ENCODE peak calls at places on chromosomes 5 and 9, in eight cellular contexts. J, B, X, H, G, N, V and Y are unnamed samples.

GRCh38 chr5:78496373-78496772 is 136.0 kb downstream of the SCAMP1 start:
- DNase-seq in J (no peak), B (no peak), X (no peak), H (no peak), G (no peak), N (no peak), V (no peak), Y (no peak)

GRCh38 chr9:38439291-38439915 is 15.1 kb upstream of the IGFBPL1 start:
- DNase-seq in J (no peak), B (no peak), X (no peak), H (no peak), G (no peak), N (no peak), V (no peak), Y (no peak)

GRCh38 chr5:68447121-68447520 is 231.6 kb downstream of the PIK3R1 start:
- DNase-seq in J (no peak), B (no peak), X (no peak), H (no peak), G (no peak), N (no peak), V (no peak), Y (no peak)

GRCh38 chr9:134495881-134496412 is 145.7 kb upstream of the COL5A1 start:
- DNase-seq in J (no peak), B (no peak), X (no peak), H (peak; percentile 29), G (no peak), N (no peak), V (no peak), Y (no peak)

GRCh38 chr5:102792705-102793104 is 37.6 kb downstream of the PAM start:
- DNase-seq in J (no peak), B (no peak), X (peak; percentile 25), H (no peak), G (no peak), N (peak; percentile 47), V (no peak), Y (peak; percentile 33)

GRCh38 chr5:168217497-168217896 is 73.9 kb upstream of the WWC1 start:
- DNase-seq in J (no peak), B (no peak), X (no peak), H (no peak), G (no peak), N (peak; percentile 35), V (no peak), Y (no peak)

GRCh38 chr5:53582225-53582624 is 21.8 kb downstream of the NDUFS4 start:
- DNase-seq in J (no peak), B (no peak), X (no peak), H (no peak), G (no peak), N (no peak), V (no peak), Y (no peak)

GRCh38 chr5:159318448-159318847 is 11.8 kb downstream of the IL12B start:
- DNase-seq in J (no peak), B (no peak), X (no peak), H (no peak), G (no peak), N (no peak), V (no peak), Y (no peak)

GRCh38 chr9:116979461-116979860 is 292.4 kb downstream of the TRIM32 start:
- DNase-seq in J (no peak), B (peak; percentile 18), X (no peak), H (no peak), G (no peak), N (no peak), V (no peak), Y (peak; percentile 56)

GRCh38 chr5:119411291-119411934 is 40.9 kb upstream of the HSD17B4 start:
- DNase-seq in J (no peak), B (no peak), X (peak; percentile 88), H (no peak), G (no peak), N (no peak), V (no peak), Y (no peak)

GRCh38 chr5:172905771-172906170 is 53.5 kb upstream of the RPL26L1 start:
- DNase-seq in J (no peak), B (no peak), X (no peak), H (no peak), G (no peak), N (peak; percentile 28), V (no peak), Y (no peak)

GRCh38 chr5:141492168-141492885 is 3.4 kb downstream of the PCDHGC5 start:
- DNase-seq in J (peak; percentile 71), B (no peak), X (no peak), H (peak; percentile 79), G (no peak), N (no peak), V (no peak), Y (no peak)

GRCh38 chr9:137763271-137763955 is 114.2 kb upstream of the CACNA1B start:
- DNase-seq in J (no peak), B (no peak), X (no peak), H (no peak), G (no peak), N (peak; percentile 33), V (no peak), Y (no peak)

GRCh38 chr5:10691826-10692785 is 68.9 kb downstream of the DAP start:
- DNase-seq in J (no peak), B (no peak), X (no peak), H (no peak), G (no peak), N (no peak), V (no peak), Y (peak; percentile 63)

GRCh38 chr5:156474251-156474650 is 147.3 kb downstream of the SGCD start:
- DNase-seq in J (peak; percentile 87), B (no peak), X (no peak), H (no peak), G (peak; percentile 89), N (no peak), V (peak; percentile 28), Y (no peak)

GRCh38 chr5:39215857-39216256 is 3.5 kb downstream of the FYB1 start:
- DNase-seq in J (no peak), B (no peak), X (no peak), H (no peak), G (no peak), N (no peak), V (no peak), Y (no peak)

GRCh38 chr9:100104314-100104713 is 5.3 kb downstream of the INVS start:
- DNase-seq in J (no peak), B (no peak), X (peak; percentile 87), H (no peak), G (no peak), N (no peak), V (no peak), Y (peak; percentile 76)

GRCh38 chr5:115349001-115349817 is 52.8 kb upstream of the CCDC112 start:
- DNase-seq in J (peak; percentile 57), B (peak; percentile 83), X (peak; percentile 86), H (no peak), G (peak; percentile 6), N (peak; percentile 59), V (peak; percentile 32), Y (peak; percentile 64)

GRCh38 chr5:137778772-137779564 is 24.8 kb upstream of the HNRNPA0 start:
- DNase-seq in J (no peak), B (peak; percentile 69), X (peak; percentile 57), H (no peak), G (peak; percentile 36), N (no peak), V (no peak), Y (peak; percentile 38)